ENCODE peak calls at places on chromosomes 3 and 15, in four cellular contexts. One of them, this sample, is unnamed.

GRCh38 chr3:161759444-161759843 is 262.8 kb downstream of the OTOL1 start:
- DNase-seq in left ventricle myocardium superior: no peak
- DNase-seq in ACHN: no peak
- DNase-seq in EH: no peak
- DNase-seq in this sample: no peak

GRCh38 chr3:138890555-138891187 is 55.9 kb upstream of the PIK3CB start:
- DNase-seq in EH: no peak
- DNase-seq in left ventricle myocardium superior: no peak
- DNase-seq in ACHN: no peak
- DNase-seq in this sample: no peak

GRCh38 chr15:65791335-65792129 is 561 bp downstream of the DENND4A start:
- DNase-seq in left ventricle myocardium superior: peak; percentile 76
- DNase-seq in ACHN: peak; percentile 61
- DNase-seq in EH: no peak
- DNase-seq in this sample: peak; percentile 49

GRCh38 chr3:36409862-36410261 is 29.6 kb downstream of the STAC start:
- DNase-seq in EH: no peak
- DNase-seq in left ventricle myocardium superior: no peak
- DNase-seq in ACHN: no peak
- DNase-seq in this sample: no peak

GRCh38 chr3:30604091-30604490 is 2.3 kb upstream of the TGFBR2 start:
- DNase-seq in left ventricle myocardium superior: no peak
- DNase-seq in ACHN: no peak
- DNase-seq in EH: no peak
- DNase-seq in this sample: no peak

GRCh38 chr3:128366136-128366535 is 100.6 kb downstream of the DNAJB8 start:
- DNase-seq in ACHN: no peak
- DNase-seq in left ventricle myocardium superior: peak; percentile 88
- DNase-seq in EH: no peak
- DNase-seq in this sample: no peak

GRCh38 chr3:186534113-186534669 is 10.0 kb downstream of the CRYGS start:
- DNase-seq in left ventricle myocardium superior: no peak
- DNase-seq in EH: no peak
- DNase-seq in ACHN: no peak
- DNase-seq in this sample: no peak

GRCh38 chr3:173065543-173065970 is 75.5 kb downstream of the SPATA16 start:
- DNase-seq in EH: peak; percentile 4
- DNase-seq in left ventricle myocardium superior: no peak
- DNase-seq in ACHN: no peak
- DNase-seq in this sample: no peak

GRCh38 chr15:35545316-35545824 is 595 bp downstream of the DPH6 start:
- DNase-seq in ACHN: peak; percentile 62
- DNase-seq in left ventricle myocardium superior: peak; percentile 68
- DNase-seq in EH: peak; percentile 74
- DNase-seq in this sample: no peak

GRCh38 chr3:65342084-65342683 is 654.4 kb upstream of the ADAMTS9 start:
- DNase-seq in left ventricle myocardium superior: peak; percentile 72
- DNase-seq in EH: peak; percentile 54
- DNase-seq in ACHN: peak; percentile 53
- DNase-seq in this sample: peak; percentile 72

GRCh38 chr3:113838631-113839209 is at the start of gene GRAMD1C:
- DNase-seq in ACHN: peak; percentile 85
- DNase-seq in left ventricle myocardium superior: peak; percentile 91
- DNase-seq in EH: peak; percentile 88
- DNase-seq in this sample: peak; percentile 87

GRCh38 chr3:42225486-42226363 is 40.3 kb downstream of the CCK start:
- DNase-seq in EH: no peak
- DNase-seq in ACHN: no peak
- DNase-seq in left ventricle myocardium superior: no peak
- DNase-seq in this sample: no peak

GRCh38 chr3:186598108-186598784 is 14.6 kb upstream of the AHSG start:
- DNase-seq in left ventricle myocardium superior: peak; percentile 86
- DNase-seq in ACHN: peak; percentile 78
- DNase-seq in EH: peak; percentile 37
- DNase-seq in this sample: peak; percentile 61

GRCh38 chr3:69683076-69683806 is 56.0 kb upstream of the MITF start:
- DNase-seq in EH: no peak
- DNase-seq in left ventricle myocardium superior: no peak
- DNase-seq in ACHN: no peak
- DNase-seq in this sample: no peak

This sample was measured in Calu3.